ENCODE peak calls at places on chromosomes 2 and 18, in four cellular contexts. One of them, this sample, is unnamed.

GRCh38 chr18:48621815-48622555 is 83.2 kb downstream of the CTIF start:
- DNase-seq in NCI-H1105 treated with DMSO at 0.1 percent for 48 hours: no peak
- DNase-seq in SK-N-SH: no peak
- DNase-seq in D341Med: no peak
- DNase-seq in this sample: no peak

GRCh38 chr2:219109468-219109867 is 48.7 kb upstream of the IHH start:
- DNase-seq in NCI-H1105 treated with DMSO at 0.1 percent for 48 hours: no peak
- DNase-seq in SK-N-SH: no peak
- DNase-seq in D341Med: no peak
- DNase-seq in this sample: no peak

GRCh38 chr2:145055651-145056050 is 535.7 kb upstream of the ZEB2 start:
- DNase-seq in SK-N-SH: no peak
- DNase-seq in D341Med: no peak
- DNase-seq in NCI-H1105 treated with DMSO at 0.1 percent for 48 hours: no peak
- DNase-seq in this sample: no peak

GRCh38 chr2:12613137-12613912 is 103.4 kb upstream of the TRIB2 start:
- DNase-seq in SK-N-SH: peak
- DNase-seq in D341Med: no peak
- DNase-seq in NCI-H1105 treated with DMSO at 0.1 percent for 48 hours: no peak
- DNase-seq in this sample: no peak

GRCh38 chr2:118732432-118732831 is 115.0 kb downstream of the EN1 start:
- DNase-seq in NCI-H1105 treated with DMSO at 0.1 percent for 48 hours: no peak
- DNase-seq in SK-N-SH: no peak
- DNase-seq in D341Med: no peak
- DNase-seq in this sample: peak

GRCh38 chr2:47513981-47514520 is 111.1 kb downstream of the MSH2 start:
- DNase-seq in NCI-H1105 treated with DMSO at 0.1 percent for 48 hours: no peak
- DNase-seq in D341Med: no peak
- DNase-seq in SK-N-SH: no peak
- DNase-seq in this sample: no peak

GRCh38 chr2:8537572-8538155 is 144.2 kb upstream of the ID2 start:
- DNase-seq in D341Med: no peak
- DNase-seq in NCI-H1105 treated with DMSO at 0.1 percent for 48 hours: no peak
- DNase-seq in SK-N-SH: no peak
- DNase-seq in this sample: no peak

GRCh38 chr2:161031516-161031915 is 128.7 kb upstream of the TANK start:
- DNase-seq in SK-N-SH: no peak
- DNase-seq in NCI-H1105 treated with DMSO at 0.1 percent for 48 hours: no peak
- DNase-seq in D341Med: no peak
- DNase-seq in this sample: no peak

This sample was measured in cardiac fibroblast.